ENCODE peak calls at places on chromosomes 7 and 10, in ten cellular contexts. X is testis, Z is transverse colon, O is GM12892, B is uterus, U is gastrocnemius medialis, R is stomach, N is H54, F is A549, D is esophagus squamous epithelium. Y is an unnamed sample.

GRCh38 chr7:28003408-28003807 is 177.2 kb downstream of the JAZF1 start:
- DNase-seq in B (no peak), O (no peak), N (no peak), R (no peak), Z (no peak), U (no peak), D (no peak), X (no peak), F (no peak), Y (no peak)

GRCh38 chr10:89535185-89536012 is at the start of gene SLC16A12:
- DNase-seq in N (no peak), Z (no peak), R (no peak), U (no peak), D (no peak), F (no peak), O (no peak), B (no peak), X (peak), Y (no peak)

GRCh38 chr10:74683621-74684114 is 142.7 kb upstream of the KAT6B start:
- DNase-seq in N (no peak), F (no peak), B (no peak), D (no peak), Z (no peak), U (no peak), R (no peak), O (no peak), X (no peak), Y (no peak)

GRCh38 chr10:125521721-125522680 is 161.0 kb downstream of the TEX36 start:
- DNase-seq in D (no peak), B (no peak), R (no peak), Z (no peak), F (peak), N (peak), O (peak), U (no peak), X (peak), Y (no peak)

GRCh38 chr7:22444181-22444966 is 55.6 kb downstream of the STEAP1B start:
- DNase-seq in N (peak), F (no peak), R (peak), B (no peak), X (peak), O (no peak), Z (peak), D (no peak), U (no peak), Y (no peak)

GRCh38 chr7:38669965-38670520 is 38.9 kb upstream of the AMPH start:
- DNase-seq in D (no peak), N (no peak), R (no peak), X (no peak), B (no peak), F (no peak), Z (no peak), O (no peak), U (peak), Y (no peak)

GRCh38 chr7:44727346-44728262 is 21.0 kb upstream of the ZMIZ2 start:
- DNase-seq in N (no peak), U (no peak), D (no peak), R (no peak), Z (no peak), X (no peak), O (no peak), B (no peak), F (no peak), Y (no peak)

GRCh38 chr10:69955897-69956832 is 96.5 kb upstream of the MACROH2A2 start:
- DNase-seq in X (no peak), N (no peak), R (no peak), F (no peak), U (no peak), B (no peak), O (no peak), D (no peak), Z (no peak), Y (no peak)

GRCh38 chr7:152136623-152137022 is 111.1 kb downstream of the GALNT11 start:
- DNase-seq in B (no peak), Z (no peak), D (no peak), R (no peak), X (no peak), O (no peak), F (no peak), N (peak), U (no peak), Y (no peak)

GRCh38 chr10:108783897-108784296 is 1139.4 kb downstream of the XPNPEP1 start:
- DNase-seq in B (no peak), Z (no peak), O (peak), U (no peak), F (peak), N (no peak), X (peak), R (peak), D (no peak), Y (peak)

GRCh38 chr7:55570939-55571338 is 1.4 kb downstream of the VOPP1 start:
- DNase-seq in R (no peak), U (no peak), B (no peak), Z (no peak), F (no peak), X (no peak), N (peak), D (no peak), O (no peak), Y (no peak)

GRCh38 chr7:44383566-44383965 is 58.2 kb upstream of the CAMK2B start:
- DNase-seq in Z (no peak), F (no peak), O (no peak), U (peak), N (peak), R (peak), B (peak), X (peak), D (no peak), Y (no peak)

GRCh38 chr7:123537026-123537642 is 2.7 kb upstream of the IQUB start:
- DNase-seq in X (no peak), B (no peak), R (no peak), Z (no peak), N (no peak), U (no peak), F (no peak), D (no peak), O (no peak), Y (no peak)

GRCh38 chr7:44325811-44326241 is 432 bp upstream of the CAMK2B start:
- DNase-seq in R (no peak), Z (no peak), U (peak), F (no peak), D (no peak), N (no peak), O (no peak), B (no peak), X (no peak), Y (no peak)

GRCh38 chr7:98251251-98251843 is 685 bp downstream of the TECPR1 start:
- DNase-seq in Z (peak), B (no peak), U (peak), R (peak), O (no peak), X (no peak), F (no peak), N (peak), D (no peak), Y (no peak)

GRCh38 chr10:61000769-61001730 is 57.1 kb upstream of the RHOBTB1 start:
- DNase-seq in Z (peak), B (peak), O (peak), D (no peak), U (no peak), N (peak), R (peak), F (peak), X (peak), Y (no peak)

GRCh38 chr7:82678259-82678658 is 234.7 kb upstream of the CACNA2D1 start:
- DNase-seq in R (no peak), X (no peak), F (no peak), O (no peak), U (no peak), B (no peak), N (no peak), Z (no peak), D (no peak), Y (no peak)

GRCh38 chr7:140027866-140028265 is 34.9 kb downstream of the PARP12 start:
- DNase-seq in F (no peak), U (no peak), N (no peak), R (no peak), B (no peak), X (no peak), Z (no peak), O (no peak), D (no peak), Y (no peak)

GRCh38 chr7:32890553-32891045 is 961 bp downstream of the KBTBD2 start:
- DNase-seq in B (no peak), N (no peak), X (peak), R (no peak), Z (peak), D (no peak), O (peak), U (no peak), F (no peak), Y (peak)

GRCh38 chr10:124917939-124918830 is 23.7 kb upstream of the ZRANB1 start:
- DNase-seq in N (no peak), X (peak), D (no peak), R (no peak), B (no peak), Z (no peak), U (peak), F (no peak), O (no peak), Y (no peak)

GRCh38 chr7:33243319-33243881 is 114.0 kb downstream of the BBS9 start:
- DNase-seq in X (no peak), N (peak), D (no peak), B (no peak), Z (no peak), U (no peak), R (no peak), O (no peak), F (peak), Y (no peak)

GRCh38 chr10:26479766-26480492 is 41.8 kb downstream of the APBB1IP start:
- DNase-seq in F (no peak), U (no peak), D (no peak), N (no peak), B (no peak), R (no peak), X (no peak), O (no peak), Z (no peak), Y (no peak)

GRCh38 chr7:106793015-106793651 is 71.9 kb upstream of the PIK3CG start:
- DNase-seq in F (peak), X (no peak), N (no peak), Z (no peak), D (no peak), U (no peak), B (no peak), R (no peak), O (no peak), Y (no peak)

GRCh38 chr7:74481458-74482324 is 28.0 kb downstream of the GTF2IRD1 start:
- DNase-seq in N (no peak), O (no peak), U (peak), F (no peak), B (no peak), D (no peak), R (no peak), Z (no peak), X (no peak), Y (no peak)

GRCh38 chr10:79248341-79248931 is 98.8 kb upstream of the PPIF start:
- DNase-seq in N (no peak), R (no peak), F (no peak), U (no peak), O (no peak), D (no peak), B (peak), X (peak), Z (peak), Y (no peak)

GRCh38 chr10:104037261-104037951 is 48.3 kb downstream of the COL17A1 start:
- DNase-seq in N (no peak), U (no peak), O (no peak), F (no peak), R (no peak), Z (no peak), X (no peak), B (no peak), D (no peak), Y (no peak)

GRCh38 chr10:51896849-51897248 is 197.5 kb upstream of the CSTF2T start:
- DNase-seq in N (no peak), B (no peak), U (no peak), F (no peak), X (no peak), O (no peak), R (no peak), Z (no peak), D (no peak), Y (no peak)

GRCh38 chr10:88932539-88933256 is 19.9 kb downstream of the ACTA2 start:
- DNase-seq in R (peak), Z (peak), D (no peak), B (peak), N (peak), X (peak), O (no peak), U (peak), F (peak), Y (no peak)

GRCh38 chr10:131703941-131704340 is 196.9 kb upstream of the PPP2R2D start:
- DNase-seq in U (no peak), D (no peak), Z (no peak), R (no peak), X (no peak), N (no peak), O (no peak), F (no peak), B (no peak), Y (no peak)

GRCh38 chr10:118300266-118300665 is 41.9 kb downstream of the FAM204A start:
- DNase-seq in B (no peak), R (no peak), X (no peak), U (no peak), Z (no peak), O (no peak), D (no peak), N (no peak), F (no peak), Y (no peak)

GRCh38 chr7:94059747-94060146 is 55.6 kb upstream of the BET1 start:
- DNase-seq in O (no peak), D (no peak), F (no peak), B (no peak), U (no peak), Z (no peak), R (no peak), X (no peak), N (no peak), Y (peak)

GRCh38 chr10:102009801-102010425 is 46.1 kb downstream of the ARMH3 start:
- DNase-seq in U (peak), X (peak), F (peak), B (peak), R (peak), N (peak), D (no peak), O (no peak), Z (peak), Y (peak)

GRCh38 chr7:46383605-46384004 is 462.5 kb upstream of the IGFBP3 start:
- DNase-seq in X (no peak), Z (no peak), O (no peak), B (no peak), F (no peak), U (no peak), D (no peak), N (no peak), R (no peak), Y (no peak)

GRCh38 chr7:128914566-128915151 is 4.2 kb upstream of the KCP start:
- DNase-seq in R (no peak), O (no peak), B (no peak), F (no peak), N (no peak), D (no peak), Z (no peak), X (no peak), U (no peak), Y (no peak)

GRCh38 chr7:103685646-103686418 is 239.8 kb upstream of the SLC26A5 start:
- DNase-seq in X (no peak), B (no peak), D (no peak), N (no peak), O (no peak), U (no peak), R (no peak), F (no peak), Z (no peak), Y (no peak)

GRCh38 chr10:89389254-89389653 is 3.2 kb upstream of the IFIT1 start:
- DNase-seq in X (no peak), D (no peak), Z (no peak), N (no peak), R (no peak), B (no peak), F (no peak), U (no peak), O (no peak), Y (no peak)

GRCh38 chr7:8260871-8261707 is 878 bp downstream of the ICA1 start:
- DNase-seq in F (peak), X (peak), N (peak), Z (peak), B (peak), U (peak), R (peak), O (no peak), D (no peak), Y (no peak)
- TF ChIP-seq POLR2A in F (no peak), X (no peak), N (no peak), Z (peak), B (no peak), U (no peak), R (no peak), O (no peak), D (no peak), Y (no peak)

DNA sequence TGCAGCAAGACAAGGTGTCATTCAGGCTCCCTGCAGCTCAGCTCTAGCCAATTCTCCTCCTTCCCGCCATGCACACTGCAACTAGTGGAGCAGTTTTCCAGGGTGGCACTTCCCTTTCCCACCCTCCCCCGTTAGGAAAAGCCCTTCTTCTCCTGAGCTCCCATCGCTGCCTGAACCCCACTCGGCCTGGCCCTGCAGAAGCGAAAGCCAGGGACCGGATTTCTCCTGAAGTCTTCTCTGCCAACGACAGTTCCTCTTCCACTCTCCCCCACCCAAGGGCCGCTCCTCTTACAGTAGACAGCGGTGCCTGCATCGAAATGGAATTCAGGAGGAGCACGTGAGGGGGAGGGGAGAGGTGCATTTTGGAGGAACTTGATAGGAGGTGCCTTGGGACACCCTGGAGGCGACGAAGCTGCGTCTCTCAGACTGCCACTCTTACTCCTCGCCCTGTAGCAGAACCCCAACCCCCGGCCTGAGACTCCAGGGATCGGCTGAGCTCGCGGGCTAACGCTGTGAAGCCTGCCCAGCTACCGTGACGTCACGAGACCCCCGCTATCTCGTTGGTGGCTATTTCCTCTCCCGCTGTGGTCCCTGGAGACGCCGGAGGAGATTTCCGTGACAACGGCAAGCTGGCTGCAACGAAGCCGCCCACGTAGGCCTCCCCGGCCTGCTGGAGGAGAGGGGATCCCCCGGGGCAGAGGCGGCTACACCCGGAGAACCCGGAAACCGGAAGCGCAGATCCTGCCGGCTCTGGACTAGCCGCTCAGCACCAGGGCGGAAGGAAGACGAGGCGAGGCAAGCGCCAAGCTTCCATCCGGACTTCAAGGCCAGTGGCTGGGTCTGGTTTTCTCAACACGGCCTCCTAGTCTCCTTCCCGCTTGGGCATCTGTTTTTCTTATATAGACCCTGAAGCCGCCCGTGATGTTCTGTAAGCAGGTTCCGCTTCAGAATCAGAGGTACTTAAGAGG is 109.7 kb downstream of the RALA start:
- DNase-seq in R (peak), B (peak), F (peak), Z (peak), O (peak), D (peak), N (peak), X (peak), U (peak), Y (peak)
- TF ChIP-seq POLR2A in R (no peak), B (no peak), F (peak), Z (peak), O (peak), D (no peak), N (peak), X (no peak), U (no peak), Y (peak)

GRCh38 chr7:77415822-77416620 is at the start of gene GSAP:
- DNase-seq in O (peak), X (peak), Z (peak), B (peak), R (peak), N (peak), U (peak), D (no peak), F (peak), Y (no peak)
- TF ChIP-seq POLR2A in O (peak), X (no peak), Z (peak), B (no peak), R (no peak), N (peak), U (no peak), D (no peak), F (peak), Y (peak)

GRCh38 chr7:143283344-143283743 is 1.4 kb upstream of the TMEM139 start:
- DNase-seq in O (no peak), F (no peak), N (no peak), U (no peak), Z (peak), R (no peak), D (no peak), B (no peak), X (no peak), Y (no peak)

GRCh38 chr7:143285454-143285756 is 647 bp downstream of the TMEM139 start:
- DNase-seq in D (no peak), Z (peak), X (no peak), U (no peak), B (no peak), F (peak), O (no peak), N (peak), R (no peak), Y (no peak)

GRCh38 chr7:143286522-143286890 is 1.6 kb upstream of the CASP2 start:
- DNase-seq in R (no peak), N (no peak), O (no peak), X (no peak), B (no peak), Z (no peak), U (no peak), D (no peak), F (no peak), Y (no peak)

GRCh38 chr7:143285806-143286521 is 1.2 kb downstream of the TMEM139 start:
- DNase-seq in B (no peak), Z (no peak), D (no peak), N (no peak), O (no peak), X (no peak), F (no peak), R (no peak), U (no peak), Y (no peak)

DNA sequence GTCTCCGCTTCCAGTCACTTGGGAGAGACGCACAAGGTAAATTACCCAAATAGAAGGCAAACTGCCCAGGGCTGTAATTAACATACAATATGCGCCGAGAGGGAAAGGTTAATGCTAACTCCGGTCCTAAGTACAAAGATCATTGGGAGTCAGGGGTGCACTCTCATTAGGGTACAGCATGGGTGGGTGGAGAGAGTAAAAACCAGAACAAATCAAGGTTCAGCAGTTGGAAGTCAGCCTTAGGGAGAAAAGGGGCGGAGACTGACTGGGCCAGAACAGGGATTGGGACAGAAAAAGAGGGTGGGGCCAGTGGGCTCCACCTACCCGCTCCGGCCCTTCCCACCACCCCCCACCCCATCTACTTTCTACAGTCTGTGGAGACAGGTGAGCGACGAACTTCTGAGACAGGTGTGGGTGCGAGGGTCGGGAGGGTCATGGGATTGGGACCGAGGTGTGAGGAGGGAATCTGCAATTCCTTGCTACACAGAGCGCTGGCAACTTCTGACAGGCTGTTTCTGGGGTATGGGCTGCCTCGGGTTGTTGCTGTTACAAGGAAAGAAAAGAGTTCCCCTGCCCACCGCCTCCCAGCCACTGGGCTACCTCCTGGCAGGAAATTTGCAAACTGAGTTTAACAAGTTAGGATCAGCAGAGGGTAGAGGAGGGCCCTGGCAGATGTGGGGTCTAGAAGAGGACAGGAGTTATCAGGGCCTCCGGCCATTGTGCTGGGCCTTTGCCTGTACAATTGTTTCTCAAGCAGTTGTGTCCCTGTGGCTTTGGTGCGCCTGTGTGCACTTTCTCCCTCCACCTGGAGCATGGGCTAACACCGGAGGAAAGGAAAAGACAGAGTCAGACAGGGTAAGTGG is at the start of gene TMEM139:
- DNase-seq in X (no peak), D (no peak), Z (peak), U (no peak), O (no peak), F (no peak), R (peak), B (no peak), N (no peak), Y (no peak)
- TF ChIP-seq POLR2A in X (no peak), D (no peak), Z (peak), U (no peak), O (no peak), F (no peak), R (no peak), B (no peak), N (no peak), Y (no peak)

Y was measured in GM12878.